ENCODE peak calls at places on chromosomes 11 and 22, in six cellular contexts. P is heart left ventricle, Y is colonic mucosa, X is transverse colon, H is IMR-90, B is psoas muscle. D is an unnamed sample. For H3K27me3, the result is how much of the 10 kb centered on the place peaks cover.

GRCh38 chr11:61264795-61265194 is 23.8 kb downstream of the PGA5 start:
- DNase-seq in B (no peak), Y (no peak), P (no peak), H (no peak), X (no peak), D (no peak)

GRCh38 chr11:123250811-123251655 is 56.0 kb upstream of the CLMP start:
- DNase-seq in X (no peak), P (no peak), B (no peak), H (no peak), Y (no peak), D (no peak)

GRCh38 chr11:119134389-119134978 is 13.1 kb downstream of the HINFP start:
- DNase-seq in H (no peak), P (no peak), Y (no peak), B (no peak), X (no peak), D (no peak)

GRCh38 chr22:49573109-49573765 is 254.4 kb downstream of the BRD1 start:
- DNase-seq in Y (no peak), P (no peak), X (peak), B (peak), H (no peak), D (no peak)

GRCh38 chr11:78795862-78796261 is 221.2 kb upstream of the NARS2 start:
- DNase-seq in H (no peak), P (no peak), B (no peak), X (no peak), Y (no peak), D (no peak)

GRCh38 chr11:73325036-73325981 is 17.2 kb downstream of the ARHGEF17 start:
- DNase-seq in H (peak), B (peak), P (peak), X (no peak), Y (no peak), D (no peak)

GRCh38 chr22:39301108-39301507 is 18.3 kb downstream of the RPL3 start:
- DNase-seq in Y (no peak), X (no peak), B (no peak), P (no peak), H (no peak), D (no peak)

GRCh38 chr11:100232006-100232405 is 455.1 kb upstream of the ARHGAP42 start:
- DNase-seq in Y (no peak), H (no peak), B (no peak), X (no peak), P (no peak), D (no peak)

GRCh38 chr11:27977527-27977926 is 130.4 kb downstream of the KIF18A start:
- DNase-seq in P (no peak), Y (no peak), X (no peak), B (no peak), H (no peak), D (peak)

GRCh38 chr11:134531331-134532135 is 119.5 kb upstream of the B3GAT1 start:
- DNase-seq in P (peak), X (no peak), Y (peak), B (peak), H (no peak), D (no peak)

GRCh38 chr11:118338637-118339061 is 3.9 kb downstream of the CD3D start:
- DNase-seq in Y (peak), B (no peak), H (no peak), X (peak), P (peak), D (no peak)

GRCh38 chr11:34028407-34028804 is 23.1 kb upstream of the CAPRIN1 start:
- DNase-seq in X (peak), B (peak), H (peak), P (peak), Y (peak), D (no peak)

GRCh38 chr11:71339178-71339881 is 87.0 kb upstream of the SHANK2 start:
- DNase-seq in B (peak), Y (no peak), X (no peak), H (no peak), P (no peak), D (peak)

GRCh38 chr11:76723548-76723947 is 53.0 kb upstream of the LRRC32 start:
- DNase-seq in P (no peak), X (no peak), Y (no peak), H (no peak), B (no peak), D (no peak)

GRCh38 chr11:3050386-3051325 is 6.6 kb downstream of the CARS1 start:
- DNase-seq in H (no peak), Y (no peak), X (no peak), P (peak), B (no peak), D (no peak)

GRCh38 chr11:7759010-7759409 is 37.7 kb downstream of the OR5P2 start:
- DNase-seq in B (no peak), H (no peak), P (no peak), Y (no peak), X (no peak), D (no peak)

GRCh38 chr11:114296190-114296978 is at the start of gene NNMT:
- DNase-seq in H (peak), B (peak), X (peak), P (peak), Y (peak), D (no peak)

GRCh38 chr22:19891350-19892248 is 36.9 kb upstream of the GNB1L start:
- DNase-seq in Y (no peak), B (no peak), X (no peak), H (peak), P (peak), D (peak)

GRCh38 chr22:28604961-28605360 is 74.7 kb downstream of the TTC28 start:
- DNase-seq in B (no peak), H (peak), P (no peak), Y (no peak), X (no peak), D (no peak)

GRCh38 chr11:31702966-31703365 is 108.2 kb downstream of the PAX6 start:
- DNase-seq in B (no peak), X (no peak), H (peak), Y (no peak), P (no peak), D (no peak)

GRCh38 chr22:37303821-37304274 is 21.5 kb downstream of the CYTH4 start:
- DNase-seq in H (peak), B (no peak), Y (no peak), X (no peak), P (no peak), D (peak)

GRCh38 chr22:46171940-46172339 is 21.6 kb downstream of the PPARA start:
- DNase-seq in B (no peak), X (peak), P (peak), Y (peak), H (peak), D (peak)

GRCh38 chr22:42769574-42770447 is 49.1 kb upstream of the A4GALT start:
- DNase-seq in H (peak), B (peak), Y (peak), X (peak), P (peak), D (no peak)

GRCh38 chr11:100712618-100713017 is 25.5 kb downstream of the ARHGAP42 start:
- DNase-seq in P (no peak), B (no peak), X (no peak), H (no peak), Y (no peak), D (no peak)

GRCh38 chr22:37904572-37905533 is 1.2 kb upstream of the MICALL1 start:
- DNase-seq in H (peak), P (peak), Y (peak), X (peak), B (peak), D (peak)

GRCh38 chr11:36600155-36600554 is 2.1 kb upstream of the RAG2 start:
- DNase-seq in H (no peak), B (no peak), Y (no peak), P (no peak), X (no peak), D (no peak)

GRCh38 chr11:84800755-84801346 is 826.3 kb downstream of the DLG2 start:
- DNase-seq in B (no peak), P (no peak), H (peak), Y (no peak), X (no peak), D (no peak)

GRCh38 chr22:47549741-47550340 is 787.4 kb downstream of the TBC1D22A start:
- DNase-seq in P (no peak), Y (no peak), X (no peak), B (no peak), H (no peak), D (no peak)

GRCh38 chr22:32328306-32329201 is 29.1 kb upstream of the RFPL3 start:
- DNase-seq in P (no peak), Y (no peak), H (no peak), X (no peak), B (no peak), D (no peak)

GRCh38 chr11:123174196-123175183 is 20.6 kb downstream of the CLMP start:
- DNase-seq in H (peak), X (peak), Y (peak), P (peak), B (peak), D (peak)

GRCh38 chr11:83724704-83725114 is 438.5 kb upstream of the CCDC90B start:
- DNase-seq in X (no peak), P (no peak), H (no peak), Y (no peak), B (no peak), D (peak)

GRCh38 chr11:74678591-74679512 is 52.4 kb downstream of the CHRDL2 start:
- DNase-seq in X (no peak), Y (no peak), P (peak), H (peak), B (no peak), D (no peak)

GRCh38 chr22:24975125-24975640 is 22.7 kb downstream of the KIAA1671 start:
- DNase-seq in P (no peak), X (no peak), B (no peak), Y (no peak), H (no peak), D (no peak)
- H3K27ac ChIP-seq in P (no peak), X (peak), B (no peak), Y (no peak), H (no peak), D (peak)

GRCh38 chr11:20658135-20658534 is 11.3 kb upstream of the NELL1 start:
- DNase-seq in H (no peak), P (no peak), B (no peak), X (no peak), Y (no peak), D (no peak)
- H3K27me3 ChIP-seq in H (under half), P (under half), B (under half), X (under half), Y (under half), D (under half)

GRCh38 chr11:12183827-12184620 is 73.6 kb downstream of the MICAL2 start:
- DNase-seq in Y (no peak), P (no peak), H (no peak), B (no peak), X (no peak), D (no peak)
- H3K27ac ChIP-seq in Y (no peak), P (peak), H (peak), B (no peak), X (peak), D (peak)

GRCh38 chr11:128530119-128531091 is 57.0 kb downstream of the ETS1 start:
- DNase-seq in X (peak), P (peak), B (peak), H (peak), Y (no peak), D (peak)
- H3K27me3 ChIP-seq in X (under half), P (under half), B (under half), H (under half), Y (under half), D (under half)

GRCh38 chr11:44453213-44453612 is 112.2 kb upstream of the CD82 start:
- DNase-seq in X (no peak), P (peak), H (no peak), Y (no peak), B (no peak), D (no peak)
- H3K27ac ChIP-seq in X (no peak), P (no peak), H (no peak), Y (no peak), B (no peak), D (no peak)

D was measured in foreskin keratinocyte.